ENCODE peak calls at places on chromosomes 7 and 10, in eight cellular contexts. L is IMR-90, T is A549, M is HCT116, K is GM12878, D is K562, Q is H1, W is HepG2. U is an unnamed sample.

GRCh38 chr10:93573051-93573909 is 6.8 kb downstream of the FFAR4 start:
- DNase-seq in L (no peak), T (no peak), M (no peak), K (no peak), D (no peak), Q (no peak), W (no peak), U (no peak)

GRCh38 chr7:19107392-19108147 is 9.9 kb downstream of the TWIST1 start:
- DNase-seq in L (peak), T (no peak), M (no peak), K (no peak), D (no peak), Q (no peak), W (no peak), U (peak)

GRCh38 chr10:33963656-33964175 is 629.2 kb upstream of the NRP1 start:
- DNase-seq in L (peak), T (no peak), M (no peak), K (no peak), D (no peak), Q (no peak), W (no peak), U (no peak)

GRCh38 chr10:70292016-70292415 is 8.2 kb upstream of the NPFFR1 start:
- DNase-seq in L (no peak), T (no peak), M (no peak), K (no peak), D (no peak), Q (no peak), W (no peak), U (no peak)

GRCh38 chr7:99623091-99623693 is 6.4 kb downstream of the ZSCAN25 start:
- DNase-seq in L (no peak), T (no peak), M (no peak), K (no peak), D (no peak), Q (no peak), W (no peak), U (no peak)

GRCh38 chr7:95794917-95795515 is 22.7 kb downstream of the DYNC1I1 start:
- DNase-seq in L (peak), T (no peak), M (peak), K (no peak), D (peak), Q (no peak), W (peak), U (peak)

GRCh38 chr10:71766717-71767419 is 6.5 kb downstream of the VSIR start:
- DNase-seq in L (peak), T (peak), M (peak), K (no peak), D (peak), Q (no peak), W (peak), U (peak)

GRCh38 chr10:35545878-35546631 is 59.1 kb upstream of the GJD4 start:
- DNase-seq in L (peak), T (no peak), M (no peak), K (no peak), D (no peak), Q (no peak), W (no peak), U (peak)

GRCh38 chr10:104333037-104333727 is 5.1 kb downstream of the ITPRIP start:
- DNase-seq in L (no peak), T (no peak), M (no peak), K (no peak), D (peak), Q (no peak), W (no peak), U (no peak)

GRCh38 chr7:98852826-98853225 is 17.0 kb downstream of the TMEM130 start:
- DNase-seq in L (peak), T (no peak), M (no peak), K (no peak), D (no peak), Q (no peak), W (no peak), U (no peak)

GRCh38 chr10:100715101-100715444 is 30.3 kb upstream of the PAX2 start:
- DNase-seq in L (no peak), T (no peak), M (no peak), K (no peak), D (no peak), Q (no peak), W (no peak), U (no peak)

GRCh38 chr10:104735469-104735868 is 94.4 kb downstream of the SORCS3 start:
- DNase-seq in L (no peak), T (no peak), M (no peak), K (no peak), D (no peak), Q (no peak), W (no peak), U (no peak)

GRCh38 chr10:43821103-43821502 is 172.4 kb upstream of the ZNF32 start:
- DNase-seq in L (no peak), T (no peak), M (no peak), K (no peak), D (no peak), Q (no peak), W (no peak), U (no peak)

GRCh38 chr10:124253006-124253405 is 159.6 kb upstream of the CHST15 start:
- DNase-seq in L (no peak), T (no peak), M (no peak), K (no peak), D (no peak), Q (no peak), W (no peak), U (no peak)

GRCh38 chr10:72124984-72125383 is 36.6 kb upstream of the SPOCK2 start:
- DNase-seq in L (peak), T (no peak), M (no peak), K (no peak), D (no peak), Q (no peak), W (no peak), U (no peak)

GRCh38 chr10:70664702-70665195 is 7.6 kb upstream of the ADAMTS14 start:
- DNase-seq in L (peak), T (no peak), M (no peak), K (no peak), D (no peak), Q (no peak), W (peak), U (no peak)

DNA sequence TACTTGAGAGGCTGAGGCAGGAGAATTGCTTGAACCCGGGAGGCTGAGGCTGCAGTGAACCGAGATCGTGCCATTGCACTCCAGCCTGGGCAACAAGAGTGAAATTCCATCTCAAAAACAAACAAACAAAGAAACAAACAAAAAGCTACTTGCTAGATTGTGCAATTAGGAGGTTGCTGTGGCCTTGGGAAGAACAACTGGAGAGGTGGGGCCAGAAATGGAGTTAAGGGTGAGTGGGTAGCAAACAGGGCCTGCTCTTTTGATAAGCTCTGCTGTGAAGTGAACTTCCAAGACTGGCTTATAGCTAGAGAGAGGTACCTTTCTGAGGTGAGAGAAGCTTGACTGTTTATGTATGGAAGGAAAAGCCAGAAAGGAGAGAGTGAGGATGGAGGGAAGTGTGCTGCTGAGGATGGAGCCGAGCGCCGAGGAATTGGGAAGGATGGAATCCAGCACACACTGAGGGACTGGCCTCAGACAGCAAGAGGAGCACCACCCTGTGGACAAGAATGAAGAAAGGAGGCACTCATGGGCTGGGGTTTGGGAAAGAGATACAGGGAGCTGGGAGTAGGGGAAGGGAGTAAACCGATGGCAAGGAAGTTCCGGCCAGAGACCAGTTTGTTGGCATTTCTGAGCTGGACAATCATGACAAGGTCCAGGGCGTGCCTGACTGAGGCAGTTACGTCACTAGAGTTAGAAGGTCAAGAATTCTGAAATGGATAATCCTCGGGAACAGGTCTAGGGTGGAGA is 7.0 kb upstream of the RPEL1 start:
- DNase-seq in L (peak), T (peak), M (peak), K (no peak), D (no peak), Q (peak), W (peak), U (peak)
- TF ChIP-seq CTCF in L (peak), T (peak), M (peak), K (no peak), D (peak), Q (peak), W (peak), U (peak)

GRCh38 chr7:56063882-56064625 is at the start of gene SUMF2:
- DNase-seq in L (peak), T (peak), M (peak), K (peak), D (peak), Q (peak), W (peak), U (peak)

GRCh38 chr7:56062382-56062781 is 1.7 kb upstream of the SUMF2 start:
- DNase-seq in L (peak), T (no peak), M (peak), K (no peak), D (peak), Q (no peak), W (peak), U (peak)

DNA sequence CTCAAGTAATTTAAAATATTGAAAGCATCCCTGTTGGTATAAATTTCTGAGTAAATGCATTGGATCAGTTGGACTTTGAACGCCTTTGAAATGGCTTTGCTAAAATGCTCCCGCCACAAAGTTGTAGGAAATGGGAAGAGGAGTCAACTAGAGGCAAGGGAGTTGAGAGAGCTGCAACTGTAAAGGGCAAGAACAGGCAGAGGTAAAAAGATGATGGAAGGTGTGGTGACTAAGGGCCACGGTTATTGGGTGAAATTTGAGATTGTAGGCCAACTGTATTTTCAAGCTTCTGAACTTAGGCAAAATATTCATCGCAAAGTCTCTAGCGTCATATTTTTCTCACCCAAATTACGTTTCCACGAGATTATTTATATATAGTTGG is 595 bp upstream of the SUMF2 start:
- DNase-seq in L (no peak), T (no peak), M (no peak), K (no peak), D (no peak), Q (no peak), W (peak), U (no peak)
- H3K4me2 ChIP-seq in L (no peak), T (peak), M (peak), K (peak), D (peak), Q (peak), W (peak), U (peak)

GRCh38 chr7:130274983-130275649 is 8.5 kb downstream of the CPA2 start:
- DNase-seq in L (no peak), T (no peak), M (no peak), K (no peak), D (no peak), Q (no peak), W (no peak), U (no peak)
- TF ChIP-seq POLR2A in L (no peak), T (no peak), M (no peak), K (no peak), D (no peak), Q (no peak), W (no peak), U (no peak)

GRCh38 chr10:126520918-126521317 is 132.6 kb upstream of the ADAM12 start:
- DNase-seq in L (no peak), T (no peak), M (no peak), K (no peak), D (no peak), Q (no peak), W (no peak), U (no peak)
- TF ChIP-seq CTCF in L (no peak), T (peak), M (peak), K (no peak), D (no peak), Q (peak), W (no peak), U (no peak)

U was measured in endothelial cell of umbilical vein.